ENCODE peak calls at places on chromosomes 16 and 17, in ten cellular contexts. E, U, L, F, B, W, X, S, D and T are unnamed samples.

GRCh38 chr17:59367657-59368045 is 36.2 kb downstream of the YPEL2 start:
- DNase-seq in L (no peak), U (no peak), E (no peak), S (no peak), X (no peak), D (peak), B (no peak), F (no peak), W (no peak), T (peak)

GRCh38 chr17:62630365-62631085 is 3.1 kb downstream of the MRC2 start:
- DNase-seq in X (no peak), E (no peak), F (no peak), S (no peak), L (no peak), D (no peak), U (no peak), W (no peak), B (no peak), T (no peak)

GRCh38 chr16:61890346-61890745 is 145.9 kb downstream of the CDH8 start:
- DNase-seq in B (no peak), L (no peak), X (no peak), D (no peak), U (no peak), W (no peak), F (no peak), E (no peak), S (no peak), T (no peak)

GRCh38 chr16:50027829-50028228 is 2.8 kb downstream of the CNEP1R1 start:
- DNase-seq in L (no peak), F (no peak), S (no peak), X (no peak), B (no peak), D (no peak), U (no peak), E (no peak), W (no peak), T (no peak)

GRCh38 chr17:69810326-69811035 is 264.5 kb upstream of the KCNJ16 start:
- DNase-seq in X (no peak), U (no peak), E (no peak), D (peak), L (no peak), B (no peak), W (no peak), S (no peak), F (no peak), T (no peak)

GRCh38 chr17:44607836-44608690 is 48.2 kb upstream of the MEIOC start:
- DNase-seq in B (no peak), S (no peak), D (no peak), U (no peak), W (no peak), E (no peak), L (no peak), X (no peak), F (no peak), T (peak)

GRCh38 chr17:1994707-1995106 is 30.4 kb downstream of the RTN4RL1 start:
- DNase-seq in F (no peak), D (no peak), S (no peak), U (no peak), W (no peak), L (no peak), E (no peak), B (no peak), X (no peak), T (no peak)

GRCh38 chr16:11543676-11544393 is 42.9 kb downstream of the LITAF start:
- DNase-seq in E (no peak), U (no peak), F (no peak), L (no peak), D (no peak), W (no peak), S (no peak), X (no peak), B (no peak), T (no peak)

GRCh38 chr17:81651692-81652091 is 4.7 kb downstream of the PDE6G start:
- DNase-seq in U (no peak), E (no peak), W (no peak), B (no peak), X (no peak), S (peak), F (no peak), D (peak), L (no peak), T (no peak)

GRCh38 chr17:27496501-27496943 is 40.3 kb downstream of the KSR1 start:
- DNase-seq in W (no peak), S (no peak), F (no peak), X (no peak), D (peak), B (no peak), L (no peak), U (no peak), E (no peak), T (peak)

GRCh38 chr16:50371936-50372595 is 3.3 kb upstream of the BRD7 start:
- DNase-seq in S (no peak), B (no peak), U (no peak), F (peak), D (no peak), L (no peak), W (no peak), E (no peak), X (no peak), T (no peak)

GRCh38 chr16:49921106-49921505 is 65.2 kb upstream of the ZNF423 start:
- DNase-seq in E (no peak), W (no peak), F (no peak), S (no peak), U (no peak), D (no peak), L (no peak), X (no peak), B (no peak), T (no peak)

GRCh38 chr17:6163632-6164319 is 93.6 kb downstream of the WSCD1 start:
- DNase-seq in F (peak), U (no peak), X (no peak), B (no peak), W (no peak), L (no peak), S (peak), D (no peak), E (no peak), T (no peak)

GRCh38 chr16:87724490-87725291 is 41.1 kb downstream of the KLHDC4 start:
- DNase-seq in S (no peak), E (no peak), L (no peak), B (no peak), X (peak), W (no peak), F (no peak), D (no peak), U (no peak), T (no peak)

GRCh38 chr16:72905581-72905980 is 142.3 kb downstream of the ZFHX3 start:
- DNase-seq in E (no peak), L (no peak), W (no peak), S (no peak), X (no peak), D (peak), U (no peak), F (no peak), B (no peak), T (no peak)

GRCh38 chr17:68821860-68822693 is 133.1 kb downstream of the ABCA8 start:
- DNase-seq in U (no peak), F (no peak), E (no peak), W (no peak), X (no peak), D (peak), S (no peak), B (no peak), L (no peak), T (peak)

GRCh38 chr17:75266315-75267145 is 4.5 kb downstream of the MIF4GD start:
- DNase-seq in D (no peak), X (no peak), B (no peak), L (no peak), E (no peak), F (no peak), U (no peak), W (no peak), S (no peak), T (no peak)